ENCODE peak calls at places on chromosomes 7 and 10, in four cellular contexts. G is mucosa of gallbladder, Y is IMR-90, S is NCI-H1436. E is an unnamed sample.

GRCh38 chr10:97120370-97120769 is 65.4 kb downstream of the SLIT1 start:
- DNase-seq in G (no peak), Y (no peak), S (no peak), E (no peak)

GRCh38 chr7:83413425-83413824 is 235.5 kb downstream of the SEMA3E start:
- DNase-seq in G (no peak), Y (peak), S (no peak), E (no peak)

GRCh38 chr10:113552014-113552413 is 839 bp upstream of the HABP2 start:
- DNase-seq in G (peak), Y (no peak), S (no peak), E (no peak)

GRCh38 chr7:74266191-74266963 is 12.2 kb upstream of the RFC2 start:
- DNase-seq in G (no peak), Y (no peak), S (no peak), E (no peak)

GRCh38 chr10:1544929-1545328 is 192.4 kb downstream of the ADARB2 start:
- DNase-seq in G (no peak), Y (no peak), S (no peak), E (no peak)

GRCh38 chr7:27098493-27099223 is 2.9 kb upstream of the HOXA1 start:
- DNase-seq in G (no peak), Y (peak), S (no peak), E (no peak)

GRCh38 chr10:44725404-44725803 is 185.7 kb upstream of the TMEM72 start:
- DNase-seq in G (no peak), Y (peak), S (no peak), E (no peak)

GRCh38 chr7:45597286-45597984 is 23.3 kb downstream of the ADCY1 start:
- DNase-seq in G (no peak), Y (no peak), S (no peak), E (no peak)

GRCh38 chr10:129846991-129847391 is 117.1 kb downstream of the EBF3 start:
- DNase-seq in G (no peak), Y (no peak), S (no peak), E (no peak)

GRCh38 chr10:788796-789748 is 99.6 kb upstream of the DIP2C start:
- DNase-seq in G (peak), Y (peak), S (no peak), E (peak)

GRCh38 chr7:28081016-28081415 is 99.6 kb downstream of the JAZF1 start:
- DNase-seq in G (peak), Y (no peak), S (no peak), E (no peak)

GRCh38 chr10:125982256-125982948 is 86.0 kb downstream of the FANK1 start:
- DNase-seq in G (peak), Y (peak), S (peak), E (peak)

GRCh38 chr10:938954-939678 is 7.6 kb upstream of the LARP4B start:
- DNase-seq in G (no peak), Y (no peak), S (no peak), E (no peak)

GRCh38 chr10:111338035-111338434 is 261.2 kb downstream of the ADRA2A start:
- DNase-seq in G (no peak), Y (no peak), S (no peak), E (no peak)

GRCh38 chr7:81632418-81632817 is 137.4 kb downstream of the HGF start:
- DNase-seq in G (no peak), Y (peak), S (no peak), E (no peak)

GRCh38 chr7:24732646-24733413 is 24.4 kb downstream of the GSDME start:
- DNase-seq in G (no peak), Y (peak), S (no peak), E (no peak)

GRCh38 chr10:106189254-106189653 is 975.3 kb downstream of the SORCS1 start:
- DNase-seq in G (no peak), Y (no peak), S (no peak), E (peak)

GRCh38 chr10:50325449-50326188 is 74.3 kb upstream of the ASAH2 start:
- DNase-seq in G (peak), Y (peak), S (no peak), E (no peak)

GRCh38 chr10:105793071-105793470 is 1152.0 kb downstream of the SORCS3 start:
- DNase-seq in G (no peak), Y (no peak), S (no peak), E (no peak)

GRCh38 chr7:75565129-75565528 is 73.0 kb downstream of the SPDYE5 start:
- DNase-seq in G (peak), Y (peak), S (no peak), E (no peak)

GRCh38 chr7:69599211-69599878 is 1.1 kb downstream of the AUTS2 start:
- DNase-seq in G (no peak), Y (no peak), S (no peak), E (peak)

GRCh38 chr7:41336455-41336952 is 366.4 kb downstream of the INHBA start:
- DNase-seq in G (no peak), Y (no peak), S (no peak), E (no peak)

GRCh38 chr10:86170255-86171153 is 196.1 kb downstream of the GRID1 start:
- DNase-seq in G (no peak), Y (no peak), S (no peak), E (no peak)

GRCh38 chr10:110544958-110545537 is 22.4 kb upstream of the SMC3 start:
- DNase-seq in G (no peak), Y (peak), S (no peak), E (no peak)

GRCh38 chr10:75441682-75442081 is 10.3 kb downstream of the LRMDA start:
- DNase-seq in G (no peak), Y (no peak), S (no peak), E (no peak)

GRCh38 chr7:15305002-15305600 is 256.7 kb downstream of the AGMO start:
- DNase-seq in G (peak), Y (peak), S (peak), E (peak)

GRCh38 chr7:2821161-2821841 is 22.8 kb downstream of the GNA12 start:
- DNase-seq in G (no peak), Y (peak), S (no peak), E (no peak)

GRCh38 chr7:8443871-8444756 is 10.7 kb downstream of the NXPH1 start:
- DNase-seq in G (peak), Y (no peak), S (no peak), E (peak)